ENCODE peak calls at places on chromosome 5, in six cellular contexts. One of them, this sample, is unnamed.

GRCh38 chr5:50699737-50700136 is 33.3 kb downstream of the PARP8 start:
- DNase-seq in effector memory CD4-positive, alpha-beta T cell: no peak
- DNase-seq in hippocampal formation: no peak
- DNase-seq in activated CD8-positive, alpha-beta memory T cell treated with anti-CD3 and anti-CD28 coated beads, Interleukin-2, amount 50 U/mL, for 48 hours: no peak
- DNase-seq in AG04450: no peak
- DNase-seq in NCI-H524: no peak
- DNase-seq in this sample: no peak

GRCh38 chr5:144198386-144198785 is 27.7 kb downstream of the KCTD16 start:
- DNase-seq in effector memory CD4-positive, alpha-beta T cell: no peak
- DNase-seq in hippocampal formation: no peak
- DNase-seq in activated CD8-positive, alpha-beta memory T cell treated with anti-CD3 and anti-CD28 coated beads, Interleukin-2, amount 50 U/mL, for 48 hours: no peak
- DNase-seq in AG04450: no peak
- DNase-seq in NCI-H524: no peak
- DNase-seq in this sample: peak

GRCh38 chr5:76175821-76176403 is 92.7 kb downstream of the SV2C start:
- DNase-seq in effector memory CD4-positive, alpha-beta T cell: no peak
- DNase-seq in hippocampal formation: no peak
- DNase-seq in activated CD8-positive, alpha-beta memory T cell treated with anti-CD3 and anti-CD28 coated beads, Interleukin-2, amount 50 U/mL, for 48 hours: peak
- DNase-seq in AG04450: no peak
- DNase-seq in NCI-H524: no peak
- DNase-seq in this sample: no peak

GRCh38 chr5:21931076-21931475 is 922.1 kb downstream of the CDH12 start:
- DNase-seq in effector memory CD4-positive, alpha-beta T cell: no peak
- DNase-seq in hippocampal formation: no peak
- DNase-seq in activated CD8-positive, alpha-beta memory T cell treated with anti-CD3 and anti-CD28 coated beads, Interleukin-2, amount 50 U/mL, for 48 hours: no peak
- DNase-seq in AG04450: no peak
- DNase-seq in NCI-H524: peak
- DNase-seq in this sample: no peak

GRCh38 chr5:148820778-148821395 is 5.5 kb upstream of the ADRB2 start:
- DNase-seq in effector memory CD4-positive, alpha-beta T cell: no peak
- DNase-seq in hippocampal formation: no peak
- DNase-seq in activated CD8-positive, alpha-beta memory T cell treated with anti-CD3 and anti-CD28 coated beads, Interleukin-2, amount 50 U/mL, for 48 hours: no peak
- DNase-seq in AG04450: no peak
- DNase-seq in NCI-H524: peak
- DNase-seq in this sample: no peak

GRCh38 chr5:68484307-68485068 is 268.9 kb downstream of the PIK3R1 start:
- DNase-seq in effector memory CD4-positive, alpha-beta T cell: no peak
- DNase-seq in hippocampal formation: no peak
- DNase-seq in activated CD8-positive, alpha-beta memory T cell treated with anti-CD3 and anti-CD28 coated beads, Interleukin-2, amount 50 U/mL, for 48 hours: no peak
- DNase-seq in AG04450: peak
- DNase-seq in NCI-H524: no peak
- DNase-seq in this sample: no peak

GRCh38 chr5:71757590-71758543 is 38.8 kb downstream of the CARTPT start:
- DNase-seq in effector memory CD4-positive, alpha-beta T cell: no peak
- DNase-seq in hippocampal formation: peak
- DNase-seq in activated CD8-positive, alpha-beta memory T cell treated with anti-CD3 and anti-CD28 coated beads, Interleukin-2, amount 50 U/mL, for 48 hours: peak
- DNase-seq in AG04450: peak
- DNase-seq in NCI-H524: peak
- DNase-seq in this sample: peak

GRCh38 chr5:180809403-180810209 is 7.0 kb upstream of the MGAT1 start:
- DNase-seq in effector memory CD4-positive, alpha-beta T cell: peak
- DNase-seq in hippocampal formation: peak
- DNase-seq in activated CD8-positive, alpha-beta memory T cell treated with anti-CD3 and anti-CD28 coated beads, Interleukin-2, amount 50 U/mL, for 48 hours: no peak
- DNase-seq in AG04450: peak
- DNase-seq in NCI-H524: peak
- DNase-seq in this sample: peak

GRCh38 chr5:139340051-139340450 is 1.6 kb upstream of the PAIP2 start:
- DNase-seq in effector memory CD4-positive, alpha-beta T cell: no peak
- DNase-seq in hippocampal formation: no peak
- DNase-seq in activated CD8-positive, alpha-beta memory T cell treated with anti-CD3 and anti-CD28 coated beads, Interleukin-2, amount 50 U/mL, for 48 hours: no peak
- DNase-seq in AG04450: no peak
- DNase-seq in NCI-H524: no peak
- DNase-seq in this sample: no peak

GRCh38 chr5:14267166-14267838 is 124.2 kb downstream of the TRIO start:
- DNase-seq in effector memory CD4-positive, alpha-beta T cell: no peak
- DNase-seq in hippocampal formation: no peak
- DNase-seq in activated CD8-positive, alpha-beta memory T cell treated with anti-CD3 and anti-CD28 coated beads, Interleukin-2, amount 50 U/mL, for 48 hours: no peak
- DNase-seq in AG04450: no peak
- DNase-seq in NCI-H524: peak
- DNase-seq in this sample: no peak

GRCh38 chr5:179312557-179313235 is 32.6 kb downstream of the ADAMTS2 start:
- DNase-seq in effector memory CD4-positive, alpha-beta T cell: no peak
- DNase-seq in hippocampal formation: no peak
- DNase-seq in activated CD8-positive, alpha-beta memory T cell treated with anti-CD3 and anti-CD28 coated beads, Interleukin-2, amount 50 U/mL, for 48 hours: no peak
- DNase-seq in AG04450: no peak
- DNase-seq in NCI-H524: no peak
- DNase-seq in this sample: no peak

GRCh38 chr5:134132372-134133212 is 18.1 kb downstream of the TCF7 start:
- DNase-seq in effector memory CD4-positive, alpha-beta T cell: peak
- DNase-seq in hippocampal formation: no peak
- DNase-seq in activated CD8-positive, alpha-beta memory T cell treated with anti-CD3 and anti-CD28 coated beads, Interleukin-2, amount 50 U/mL, for 48 hours: peak
- DNase-seq in AG04450: no peak
- DNase-seq in NCI-H524: no peak
- DNase-seq in this sample: no peak

GRCh38 chr5:151949909-151950308 is 25.3 kb upstream of the GLRA1 start:
- DNase-seq in effector memory CD4-positive, alpha-beta T cell: no peak
- DNase-seq in hippocampal formation: no peak
- DNase-seq in activated CD8-positive, alpha-beta memory T cell treated with anti-CD3 and anti-CD28 coated beads, Interleukin-2, amount 50 U/mL, for 48 hours: no peak
- DNase-seq in AG04450: no peak
- DNase-seq in NCI-H524: peak
- DNase-seq in this sample: peak

GRCh38 chr5:43627028-43627427 is 24.0 kb downstream of the NNT start:
- DNase-seq in effector memory CD4-positive, alpha-beta T cell: no peak
- DNase-seq in hippocampal formation: no peak
- DNase-seq in activated CD8-positive, alpha-beta memory T cell treated with anti-CD3 and anti-CD28 coated beads, Interleukin-2, amount 50 U/mL, for 48 hours: no peak
- DNase-seq in AG04450: no peak
- DNase-seq in NCI-H524: peak
- DNase-seq in this sample: no peak

GRCh38 chr5:87769137-87769536 is 356.4 kb upstream of the CCNH start:
- DNase-seq in effector memory CD4-positive, alpha-beta T cell: no peak
- DNase-seq in hippocampal formation: no peak
- DNase-seq in activated CD8-positive, alpha-beta memory T cell treated with anti-CD3 and anti-CD28 coated beads, Interleukin-2, amount 50 U/mL, for 48 hours: no peak
- DNase-seq in AG04450: no peak
- DNase-seq in NCI-H524: no peak
- DNase-seq in this sample: no peak

GRCh38 chr5:181111010-181111409 is 20.0 kb downstream of the OR2V1 start:
- DNase-seq in effector memory CD4-positive, alpha-beta T cell: no peak
- DNase-seq in hippocampal formation: no peak
- DNase-seq in activated CD8-positive, alpha-beta memory T cell treated with anti-CD3 and anti-CD28 coated beads, Interleukin-2, amount 50 U/mL, for 48 hours: no peak
- DNase-seq in AG04450: no peak
- DNase-seq in NCI-H524: no peak
- DNase-seq in this sample: no peak

GRCh38 chr5:394671-395155 is 48.3 kb upstream of the EXOC3 start:
- DNase-seq in effector memory CD4-positive, alpha-beta T cell: no peak
- DNase-seq in hippocampal formation: no peak
- DNase-seq in activated CD8-positive, alpha-beta memory T cell treated with anti-CD3 and anti-CD28 coated beads, Interleukin-2, amount 50 U/mL, for 48 hours: peak
- DNase-seq in AG04450: no peak
- DNase-seq in NCI-H524: no peak
- DNase-seq in this sample: no peak

GRCh38 chr5:57442080-57442839 is 40.4 kb downstream of the ACTBL2 start:
- DNase-seq in effector memory CD4-positive, alpha-beta T cell: no peak
- DNase-seq in hippocampal formation: no peak
- DNase-seq in activated CD8-positive, alpha-beta memory T cell treated with anti-CD3 and anti-CD28 coated beads, Interleukin-2, amount 50 U/mL, for 48 hours: no peak
- DNase-seq in AG04450: peak
- DNase-seq in NCI-H524: no peak
- DNase-seq in this sample: no peak

GRCh38 chr5:98454904-98455303 is 318.6 kb upstream of the RGMB start:
- DNase-seq in effector memory CD4-positive, alpha-beta T cell: no peak
- DNase-seq in hippocampal formation: no peak
- DNase-seq in activated CD8-positive, alpha-beta memory T cell treated with anti-CD3 and anti-CD28 coated beads, Interleukin-2, amount 50 U/mL, for 48 hours: no peak
- DNase-seq in AG04450: peak
- DNase-seq in NCI-H524: no peak
- DNase-seq in this sample: no peak

GRCh38 chr5:122172207-122172606 is 42.9 kb downstream of the ZNF474 start:
- DNase-seq in effector memory CD4-positive, alpha-beta T cell: no peak
- DNase-seq in hippocampal formation: no peak
- DNase-seq in activated CD8-positive, alpha-beta memory T cell treated with anti-CD3 and anti-CD28 coated beads, Interleukin-2, amount 50 U/mL, for 48 hours: no peak
- DNase-seq in AG04450: no peak
- DNase-seq in NCI-H524: no peak
- DNase-seq in this sample: no peak

GRCh38 chr5:159891371-159891770 is 24.9 kb upstream of the ADRA1B start:
- DNase-seq in effector memory CD4-positive, alpha-beta T cell: no peak
- DNase-seq in hippocampal formation: no peak
- DNase-seq in activated CD8-positive, alpha-beta memory T cell treated with anti-CD3 and anti-CD28 coated beads, Interleukin-2, amount 50 U/mL, for 48 hours: no peak
- DNase-seq in AG04450: no peak
- DNase-seq in NCI-H524: peak
- DNase-seq in this sample: no peak

This sample was measured in NCI-H2029.